ENCODE peak calls at places on chromosomes 13 and 19, in six cellular contexts. One of them, this sample, is unnamed.

GRCh38 chr19:49073514-49074378 is 1.2 kb upstream of the KCNA7 start:
- DNase-seq in GM23338: peak
- DNase-seq in fibroblast of the aortic adventitia: no peak
- DNase-seq in HFF-Myc: no peak
- DNase-seq in GM13977: peak
- DNase-seq in choroid plexus epithelial cell: no peak
- DNase-seq in this sample: no peak

GRCh38 chr19:12778020-12778904 is 2.9 kb upstream of the HOOK2 start:
- DNase-seq in fibroblast of the aortic adventitia: peak
- DNase-seq in GM23338: peak
- DNase-seq in HFF-Myc: no peak
- DNase-seq in choroid plexus epithelial cell: peak
- DNase-seq in GM13977: peak
- DNase-seq in this sample: no peak

GRCh38 chr19:6278740-6279619 is 795 bp downstream of the MLLT1 start:
- DNase-seq in fibroblast of the aortic adventitia: no peak
- DNase-seq in GM23338: no peak
- DNase-seq in GM13977: peak
- DNase-seq in choroid plexus epithelial cell: no peak
- DNase-seq in HFF-Myc: no peak
- DNase-seq in this sample: no peak

GRCh38 chr13:52195052-52195837 is 35.8 kb upstream of the NEK3 start:
- DNase-seq in fibroblast of the aortic adventitia: peak
- DNase-seq in HFF-Myc: peak
- DNase-seq in GM13977: peak
- DNase-seq in choroid plexus epithelial cell: peak
- DNase-seq in GM23338: peak
- DNase-seq in this sample: peak

GRCh38 chr13:82341116-82341515 is 1541.2 kb downstream of the SLITRK1 start:
- DNase-seq in HFF-Myc: no peak
- DNase-seq in GM13977: no peak
- DNase-seq in GM23338: no peak
- DNase-seq in fibroblast of the aortic adventitia: no peak
- DNase-seq in choroid plexus epithelial cell: no peak
- DNase-seq in this sample: no peak

GRCh38 chr19:12611361-12611699 is 610 bp downstream of the ZNF791 start:
- DNase-seq in GM13977: no peak
- DNase-seq in choroid plexus epithelial cell: peak
- DNase-seq in GM23338: peak
- DNase-seq in fibroblast of the aortic adventitia: peak
- DNase-seq in HFF-Myc: peak
- DNase-seq in this sample: no peak

GRCh38 chr13:27918041-27918917 is 1.5 kb upstream of the PDX1 start:
- DNase-seq in HFF-Myc: no peak
- DNase-seq in choroid plexus epithelial cell: no peak
- DNase-seq in GM23338: peak
- DNase-seq in GM13977: peak
- DNase-seq in fibroblast of the aortic adventitia: no peak
- DNase-seq in this sample: no peak

GRCh38 chr19:10013834-10014618 is 743 bp downstream of the RDH8 start:
- DNase-seq in GM23338: no peak
- DNase-seq in choroid plexus epithelial cell: no peak
- DNase-seq in HFF-Myc: no peak
- DNase-seq in GM13977: no peak
- DNase-seq in fibroblast of the aortic adventitia: no peak
- DNase-seq in this sample: no peak

GRCh38 chr19:32018014-32018413 is 327.4 kb upstream of the ZNF507 start:
- DNase-seq in GM23338: no peak
- DNase-seq in choroid plexus epithelial cell: peak
- DNase-seq in fibroblast of the aortic adventitia: no peak
- DNase-seq in GM13977: no peak
- DNase-seq in HFF-Myc: no peak
- DNase-seq in this sample: no peak

GRCh38 chr19:8338835-8339234 is 4.2 kb downstream of the KANK3 start:
- DNase-seq in choroid plexus epithelial cell: no peak
- DNase-seq in HFF-Myc: no peak
- DNase-seq in GM23338: peak
- DNase-seq in GM13977: peak
- DNase-seq in fibroblast of the aortic adventitia: no peak
- DNase-seq in this sample: no peak

GRCh38 chr13:25744176-25744575 is 307.6 kb downstream of the SHISA2 start:
- DNase-seq in choroid plexus epithelial cell: peak
- DNase-seq in HFF-Myc: no peak
- DNase-seq in fibroblast of the aortic adventitia: peak
- DNase-seq in GM23338: no peak
- DNase-seq in GM13977: no peak
- DNase-seq in this sample: no peak

GRCh38 chr13:79044415-79044814 is 361.6 kb downstream of the RBM26 start:
- DNase-seq in GM23338: no peak
- DNase-seq in HFF-Myc: no peak
- DNase-seq in choroid plexus epithelial cell: no peak
- DNase-seq in fibroblast of the aortic adventitia: no peak
- DNase-seq in GM13977: no peak
- DNase-seq in this sample: no peak

GRCh38 chr19:16262618-16263017 is 62.0 kb upstream of the KLF2 start:
- DNase-seq in choroid plexus epithelial cell: no peak
- DNase-seq in fibroblast of the aortic adventitia: peak
- DNase-seq in GM23338: no peak
- DNase-seq in GM13977: no peak
- DNase-seq in HFF-Myc: no peak
- DNase-seq in this sample: no peak

GRCh38 chr13:42654760-42655159 is 80.8 kb downstream of the TNFSF11 start:
- DNase-seq in HFF-Myc: no peak
- DNase-seq in GM13977: no peak
- DNase-seq in fibroblast of the aortic adventitia: peak
- DNase-seq in choroid plexus epithelial cell: peak
- DNase-seq in GM23338: no peak
- DNase-seq in this sample: no peak

GRCh38 chr13:42658019-42658418 is 84.1 kb downstream of the TNFSF11 start:
- DNase-seq in choroid plexus epithelial cell: no peak
- DNase-seq in fibroblast of the aortic adventitia: no peak
- DNase-seq in GM13977: no peak
- DNase-seq in GM23338: no peak
- DNase-seq in HFF-Myc: no peak
- DNase-seq in this sample: no peak

GRCh38 chr13:42656136-42656535 is 82.2 kb downstream of the TNFSF11 start:
- DNase-seq in fibroblast of the aortic adventitia: no peak
- DNase-seq in HFF-Myc: no peak
- DNase-seq in GM23338: peak
- DNase-seq in choroid plexus epithelial cell: peak
- DNase-seq in GM13977: no peak
- DNase-seq in this sample: no peak

DNA sequence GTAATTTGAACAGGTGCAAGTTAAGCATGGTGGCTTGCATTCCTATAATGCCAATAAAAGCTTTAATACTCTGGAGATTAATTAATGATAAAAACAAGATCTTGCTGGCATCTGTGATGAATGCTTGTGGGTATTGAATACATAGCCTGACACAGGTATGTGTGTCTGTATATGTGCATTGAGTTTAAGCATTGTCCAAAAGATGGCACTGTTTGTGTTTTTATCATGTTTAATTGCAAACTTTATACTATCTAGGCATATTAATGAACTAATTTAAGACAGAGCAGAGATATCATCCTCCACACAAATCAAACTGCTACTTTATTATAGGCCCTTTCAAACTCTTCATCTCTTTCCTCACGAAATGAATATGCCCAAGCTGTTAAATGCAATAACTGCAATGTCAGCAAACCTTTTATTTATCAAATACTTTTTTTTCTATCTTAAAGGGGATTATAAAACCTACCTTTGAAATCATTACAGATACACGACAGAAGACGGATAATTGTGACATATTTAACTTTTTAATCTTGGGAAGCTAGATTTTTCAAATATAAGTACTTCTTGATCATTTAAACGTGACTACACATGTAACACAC is 86.5 kb downstream of the TNFSF11 start:
- DNase-seq in GM13977: no peak
- DNase-seq in HFF-Myc: peak
- DNase-seq in fibroblast of the aortic adventitia: peak
- DNase-seq in choroid plexus epithelial cell: peak
- DNase-seq in GM23338: no peak
- DNase-seq in this sample: no peak
- TF ChIP-seq CTCF in GM13977: peak
- TF ChIP-seq CTCF in HFF-Myc: peak
- TF ChIP-seq CTCF in fibroblast of the aortic adventitia: peak
- TF ChIP-seq CTCF in choroid plexus epithelial cell: peak
- TF ChIP-seq CTCF in GM23338: no peak
- TF ChIP-seq CTCF in this sample: peak

GRCh38 chr13:22915442-22916082 is 265.2 kb upstream of the SGCG start:
- DNase-seq in choroid plexus epithelial cell: peak
- DNase-seq in GM23338: peak
- DNase-seq in HFF-Myc: no peak
- DNase-seq in GM13977: no peak
- DNase-seq in fibroblast of the aortic adventitia: peak
- DNase-seq in this sample: no peak
- TF ChIP-seq CTCF in choroid plexus epithelial cell: no peak
- TF ChIP-seq CTCF in GM23338: no peak
- TF ChIP-seq CTCF in HFF-Myc: no peak
- TF ChIP-seq CTCF in GM13977: no peak
- TF ChIP-seq CTCF in fibroblast of the aortic adventitia: no peak
- TF ChIP-seq CTCF in this sample: no peak

DNA sequence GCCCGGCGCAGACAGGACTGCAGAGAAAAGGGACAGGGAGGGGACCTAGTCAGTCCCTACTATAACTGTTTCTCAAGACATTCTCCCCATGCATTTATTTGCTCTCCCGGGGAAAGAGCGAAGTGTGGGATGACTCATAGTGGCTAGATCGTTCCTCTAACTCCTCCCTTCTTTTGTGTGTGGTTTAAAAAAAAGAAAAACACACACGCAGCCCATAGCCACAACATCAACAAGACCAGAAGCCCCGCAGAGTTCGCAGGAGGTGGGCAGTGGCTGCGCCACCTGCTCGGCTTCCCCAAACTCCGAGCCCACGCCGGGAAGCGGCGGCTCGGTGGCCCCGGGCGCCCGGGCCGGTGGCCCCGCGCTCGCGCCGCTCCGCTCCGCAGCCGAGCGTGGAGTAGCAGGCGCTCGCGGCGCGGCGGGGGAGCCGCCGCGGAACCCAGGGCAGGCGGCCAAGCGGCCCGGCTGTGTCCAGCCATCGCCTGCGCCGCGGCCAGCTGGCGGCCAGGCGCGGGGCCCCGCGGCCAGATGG is 698 bp downstream of the TMTC4 start:
- DNase-seq in fibroblast of the aortic adventitia: peak
- DNase-seq in GM13977: peak
- DNase-seq in GM23338: peak
- DNase-seq in choroid plexus epithelial cell: peak
- DNase-seq in HFF-Myc: peak
- DNase-seq in this sample: peak
- TF ChIP-seq CTCF in fibroblast of the aortic adventitia: no peak
- TF ChIP-seq CTCF in GM13977: no peak
- TF ChIP-seq CTCF in GM23338: no peak
- TF ChIP-seq CTCF in choroid plexus epithelial cell: no peak
- TF ChIP-seq CTCF in HFF-Myc: no peak
- TF ChIP-seq CTCF in this sample: no peak

GRCh38 chr13:76820759-76821158 is 65.4 kb downstream of the KCTD12 start:
- DNase-seq in choroid plexus epithelial cell: peak
- DNase-seq in HFF-Myc: no peak
- DNase-seq in GM23338: peak
- DNase-seq in GM13977: no peak
- DNase-seq in fibroblast of the aortic adventitia: peak
- DNase-seq in this sample: no peak
- TF ChIP-seq CTCF in choroid plexus epithelial cell: peak
- TF ChIP-seq CTCF in HFF-Myc: no peak
- TF ChIP-seq CTCF in GM23338: no peak
- TF ChIP-seq CTCF in GM13977: no peak
- TF ChIP-seq CTCF in fibroblast of the aortic adventitia: peak
- TF ChIP-seq CTCF in this sample: no peak